ENCODE peak calls at places on chromosomes 5 and 9, in seven cellular contexts. W is H4; G is activated B cell treated with CpG ODN at 0.5 μM for 24 hours; U is pons; Q is stimulated activated CD4-positive, alpha-beta T cell treated with anti-CD3 and anti-CD28 coated beads, Interleukin-1b, Interleukin-23, amount 100 ng/mL, for 4 hours; B is ascending aorta; T is astrocyte of the spinal cord. J is an unnamed sample.

GRCh38 chr9:100408541-100409175 is 18.3 kb upstream of the MSANTD3 start:
- DNase-seq in B (no peak), U (no peak), W (no peak), Q (no peak), T (no peak), G (no peak), J (no peak)

GRCh38 chr5:179998485-179998884 is 73.1 kb downstream of the RNF130 start:
- DNase-seq in W (no peak), B (no peak), T (no peak), G (no peak), U (no peak), Q (no peak), J (no peak)

GRCh38 chr5:56270058-56270457 is 36.9 kb upstream of the ANKRD55 start:
- DNase-seq in B (no peak), W (no peak), G (no peak), T (no peak), U (peak), Q (no peak), J (no peak)

GRCh38 chr9:24594234-24594850 is 48.6 kb upstream of the IZUMO3 start:
- DNase-seq in T (no peak), W (no peak), Q (no peak), G (no peak), B (no peak), U (no peak), J (no peak)

GRCh38 chr9:68947015-68947414 is 66.9 kb downstream of the PRKACG start:
- DNase-seq in G (no peak), T (no peak), Q (no peak), W (no peak), U (no peak), B (no peak), J (no peak)

GRCh38 chr5:83488271-83488670 is 16.7 kb downstream of the VCAN start:
- DNase-seq in Q (no peak), B (no peak), T (no peak), G (no peak), W (no peak), U (no peak), J (no peak)

GRCh38 chr5:82105457-82105856 is 133.6 kb downstream of the ATG10 start:
- DNase-seq in T (no peak), W (no peak), G (no peak), U (peak), B (no peak), Q (no peak), J (no peak)

GRCh38 chr5:68353624-68354023 is 138.1 kb downstream of the PIK3R1 start:
- DNase-seq in W (no peak), U (no peak), B (no peak), T (no peak), G (no peak), Q (no peak), J (no peak)

GRCh38 chr5:6188344-6188743 is 190.0 kb downstream of the MED10 start:
- DNase-seq in Q (no peak), U (no peak), W (no peak), B (no peak), G (no peak), T (no peak), J (no peak)

GRCh38 chr5:137858954-137859353 is 8.7 kb upstream of the MYOT start:
- DNase-seq in T (no peak), Q (no peak), W (no peak), G (no peak), B (no peak), U (peak), J (no peak)

GRCh38 chr9:131545786-131546335 is 538 bp downstream of the PRRT1B start:
- DNase-seq in B (no peak), G (no peak), U (no peak), T (no peak), Q (no peak), W (no peak), J (no peak)

GRCh38 chr5:149962040-149962439 is 1.5 kb downstream of the SLC26A2 start:
- DNase-seq in G (no peak), B (no peak), T (peak), W (peak), Q (no peak), U (peak), J (no peak)

GRCh38 chr9:109422641-109423040 is 75.5 kb downstream of the PTPN3 start:
- DNase-seq in Q (no peak), B (no peak), T (no peak), W (no peak), G (no peak), U (no peak), J (no peak)

GRCh38 chr5:53006920-53007890 is 18.1 kb downstream of the ITGA2 start:
- DNase-seq in U (no peak), Q (no peak), T (no peak), B (no peak), W (no peak), G (no peak), J (no peak)

GRCh38 chr5:177310332-177310731 is 1.4 kb downstream of the MXD3 start:
- DNase-seq in Q (no peak), B (no peak), T (no peak), G (no peak), U (no peak), W (no peak), J (no peak)

GRCh38 chr9:6128030-6128429 is 87.6 kb upstream of the IL33 start:
- DNase-seq in Q (no peak), W (no peak), G (no peak), U (no peak), B (no peak), T (no peak), J (no peak)